ENCODE peak calls at places on chromosomes 1 and 21, in eight cellular contexts. F is DND-41, X is GM23338, R is heart left ventricle, Y is stomach, Q is right lobe of liver, L is ovary, G is GM12878. P is an unnamed sample.
A peak's percentile ranks its signal among the peaks of the same experiment; 100 is the strongest.

GRCh38 chr1:15008783-15009709 is 144.5 kb upstream of the TMEM51 start:
- DNase-seq in F (no peak), X (peak; percentile 47), R (no peak), Y (no peak), Q (no peak), L (no peak), G (no peak), P (no peak)

GRCh38 chr1:152926091-152926490 is 17.7 kb downstream of the IVL start:
- DNase-seq in F (no peak), X (peak; percentile 65), R (no peak), Y (no peak), Q (no peak), L (no peak), G (no peak), P (no peak)

GRCh38 chr1:19647643-19648042 is 3.5 kb downstream of the NBL1 start:
- DNase-seq in F (no peak), X (no peak), R (no peak), Y (no peak), Q (no peak), L (peak; percentile 73), G (no peak), P (peak; percentile 64)

GRCh38 chr21:37207441-37208009 is 59.6 kb downstream of the VPS26C start:
- DNase-seq in F (no peak), X (no peak), R (peak; percentile 67), Y (no peak), Q (no peak), L (no peak), G (peak; percentile 82), P (no peak)

GRCh38 chr21:44024895-44025353 is 12.8 kb downstream of the TRAPPC10 start:
- DNase-seq in F (no peak), X (peak; percentile 43), R (peak; percentile 71), Y (no peak), Q (no peak), L (peak; percentile 58), G (no peak), P (no peak)

GRCh38 chr1:22567994-22568393 is 4.7 kb downstream of the EPHA8 start:
- DNase-seq in F (no peak), X (no peak), R (no peak), Y (no peak), Q (no peak), L (no peak), G (no peak), P (no peak)

GRCh38 chr1:246537887-246538286 is 28.2 kb downstream of the TFB2M start:
- DNase-seq in F (no peak), X (no peak), R (no peak), Y (peak; percentile 62), Q (no peak), L (no peak), G (no peak), P (no peak)

GRCh38 chr1:2525524-2525895 is 886 bp downstream of the PANK4 start:
- DNase-seq in F (no peak), X (peak; percentile 43), R (no peak), Y (no peak), Q (no peak), L (no peak), G (no peak), P (peak; percentile 28)

GRCh38 chr1:184877992-184878391 is 96.3 kb downstream of the NIBAN1 start:
- DNase-seq in F (no peak), X (no peak), R (no peak), Y (no peak), Q (no peak), L (no peak), G (no peak), P (no peak)

GRCh38 chr1:225378880-225379279 is 49.0 kb downstream of the LBR start:
- DNase-seq in F (no peak), X (peak; percentile 96), R (no peak), Y (no peak), Q (no peak), L (no peak), G (no peak), P (no peak)

GRCh38 chr1:81432654-81433109 is 368.1 kb upstream of the ADGRL2 start:
- DNase-seq in F (no peak), X (no peak), R (no peak), Y (no peak), Q (no peak), L (no peak), G (no peak), P (no peak)

GRCh38 chr1:3231826-3232225 is 162.8 kb downstream of the PRDM16 start:
- DNase-seq in F (no peak), X (no peak), R (no peak), Y (no peak), Q (no peak), L (no peak), G (no peak), P (no peak)

GRCh38 chr21:44946254-44947041 is 6.6 kb downstream of the SLX9 start:
- DNase-seq in F (no peak), X (no peak), R (no peak), Y (no peak), Q (no peak), L (no peak), G (no peak), P (no peak)

GRCh38 chr1:203776636-203777035 is 11.7 kb downstream of the LAX1 start:
- DNase-seq in F (no peak), X (no peak), R (no peak), Y (no peak), Q (no peak), L (no peak), G (no peak), P (no peak)

GRCh38 chr1:113805256-113805531 is 7.1 kb downstream of the RSBN1 start:
- DNase-seq in F (no peak), X (no peak), R (no peak), Y (no peak), Q (no peak), L (peak; percentile 44), G (no peak), P (no peak)

GRCh38 chr1:208748766-208749165 is 504.6 kb upstream of the PLXNA2 start:
- DNase-seq in F (no peak), X (no peak), R (no peak), Y (no peak), Q (no peak), L (no peak), G (no peak), P (no peak)

GRCh38 chr1:208747979-208748378 is 503.8 kb upstream of the PLXNA2 start:
- DNase-seq in F (no peak), X (no peak), R (no peak), Y (no peak), Q (no peak), L (no peak), G (no peak), P (no peak)
- H3K4me3 ChIP-seq in F (no peak overlapping the region), X (no peak overlapping the region), R (no peak overlapping the region), Y (no peak overlapping the region), Q (no peak overlapping the region), L (no peak overlapping the region), G (no peak overlapping the region), P (no peak overlapping the region)

DNA sequence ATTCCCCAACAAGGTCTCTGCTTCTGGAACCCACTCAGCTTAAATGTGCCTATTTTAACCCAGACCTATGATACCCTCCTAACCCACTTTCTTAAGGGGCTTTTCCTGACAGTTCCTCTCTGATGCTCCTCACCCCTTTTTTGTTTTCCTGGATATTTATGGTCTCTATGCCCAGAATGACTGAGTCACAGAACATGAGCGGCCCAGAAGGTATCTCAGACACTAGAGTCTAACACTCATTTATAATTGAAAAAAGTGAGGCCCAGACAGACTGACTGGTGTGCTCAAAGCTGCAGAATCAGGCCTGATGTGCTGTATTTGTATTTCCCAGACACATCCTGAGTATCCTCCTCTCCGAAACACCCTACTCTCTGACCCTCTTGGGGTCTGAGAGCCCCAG is 44.0 kb downstream of the LRRC71 start:
- DNase-seq in F (no peak), X (no peak), R (no peak), Y (no peak), Q (no peak), L (no peak), G (no peak), P (no peak)
- TF ChIP-seq CTCF in F (no peak), X (no peak), R (no peak), Y (no peak), Q (no peak), L (no peak), G (no peak), P (no peak)

DNA sequence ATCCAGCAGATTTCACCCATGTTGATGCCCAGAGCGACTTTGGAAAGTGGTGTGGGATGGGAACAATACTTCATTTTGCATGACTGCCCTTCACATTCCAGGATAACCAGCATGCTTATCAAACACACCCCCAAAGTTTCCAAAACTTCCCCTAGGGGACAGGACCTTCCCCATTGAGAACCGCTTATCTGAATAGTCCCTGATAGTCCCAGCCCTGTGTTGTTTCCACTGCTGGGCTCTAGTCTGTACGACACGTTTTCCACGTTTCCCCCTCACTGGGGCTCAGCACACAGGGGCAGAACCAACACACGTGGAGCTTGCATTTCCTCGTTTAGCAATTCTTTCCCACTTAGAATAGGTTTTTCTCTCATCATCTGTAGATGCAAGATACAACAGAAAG is 61.0 kb downstream of the BACE2 start:
- DNase-seq in F (no peak), X (no peak), R (no peak), Y (no peak), Q (no peak), L (no peak), G (no peak), P (no peak)
- H3K4me3 ChIP-seq in F (no peak overlapping the region), X (no peak overlapping the region), R (no peak overlapping the region), Y (no peak overlapping the region), Q (no peak overlapping the region), L (no peak overlapping the region), G (no peak overlapping the region), P (no peak overlapping the region)

GRCh38 chr1:52343982-52344381 is 22.0 kb downstream of the CC2D1B start:
- DNase-seq in F (no peak), X (no peak), R (no peak), Y (no peak), Q (no peak), L (no peak), G (no peak), P (no peak)

GRCh38 chr1:52352690-52353089 is 13.3 kb downstream of the CC2D1B start:
- DNase-seq in F (no peak), X (no peak), R (no peak), Y (no peak), Q (no peak), L (no peak), G (no peak), P (no peak)

GRCh38 chr1:52345252-52345651 is 20.8 kb downstream of the CC2D1B start:
- DNase-seq in F (no peak), X (no peak), R (no peak), Y (no peak), Q (no peak), L (no peak), G (no peak), P (no peak)

GRCh38 chr1:52346653-52347052 is 19.4 kb downstream of the CC2D1B start:
- DNase-seq in F (no peak), X (no peak), R (no peak), Y (no peak), Q (peak; percentile 79), L (no peak), G (no peak), P (no peak)

DNA sequence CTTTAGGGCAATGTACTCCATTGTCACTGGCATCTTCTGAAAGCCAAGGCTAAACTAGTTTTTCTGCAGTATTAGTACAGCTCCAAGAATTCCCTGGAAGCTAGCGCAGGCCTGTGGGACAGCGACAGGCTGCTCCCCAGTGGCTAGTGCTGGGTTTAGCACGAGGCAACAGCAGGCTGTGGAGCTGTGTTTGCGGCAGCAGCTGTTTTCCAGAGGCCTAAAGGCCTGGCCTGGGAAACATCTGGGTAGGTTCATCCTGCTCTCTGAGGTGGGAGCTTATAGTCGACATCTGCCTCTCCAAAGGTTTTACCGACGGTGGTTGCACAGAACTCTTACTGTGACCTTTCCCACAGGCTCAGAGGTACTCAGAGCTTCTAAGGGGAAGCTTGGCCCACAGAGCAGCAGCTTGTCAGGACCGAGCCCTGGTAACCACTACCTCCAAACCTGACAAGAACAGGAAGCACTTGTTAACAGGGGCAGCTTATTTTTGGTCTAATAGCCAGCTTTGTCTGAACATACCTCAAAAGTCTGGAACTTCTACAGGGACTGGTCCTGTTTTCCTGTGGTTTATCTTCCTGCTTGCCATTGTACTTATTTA is 17.2 kb downstream of the CC2D1B start:
- DNase-seq in F (no peak), X (peak; percentile 82), R (no peak), Y (no peak), Q (no peak), L (no peak), G (no peak), P (no peak)
- TF ChIP-seq CTCF in F (peak; percentile 36), X (peak; percentile 60), R (no peak), Y (no peak), Q (no peak), L (no peak), G (no peak), P (no peak)

P was measured in mucosa of descending colon.